ENCODE peak calls at places on chromosome 12, in nine cellular contexts. V is PC-9, I is stomach, S is adrenal gland, P is GM06990, B is ovary, Z is cardiac fibroblast, X is choroid plexus epithelial cell, Y is AG09309. T is an unnamed sample.

GRCh38 chr12:117518594-117519270 is 157.3 kb upstream of the NOS1 start:
- DNase-seq in B (no peak), I (no peak), Y (no peak), V (no peak), X (no peak), Z (no peak), P (no peak), S (no peak), T (no peak)

GRCh38 chr12:47722926-47723631 is 2.2 kb downstream of the ENDOU start:
- DNase-seq in I (no peak), P (no peak), Y (no peak), X (no peak), B (peak), Z (no peak), V (no peak), S (no peak), T (no peak)

GRCh38 chr12:47558625-47559345 is 147.0 kb downstream of the RPAP3 start:
- DNase-seq in I (no peak), P (no peak), S (no peak), X (no peak), B (no peak), V (no peak), Z (no peak), Y (no peak), T (no peak)

GRCh38 chr12:89862511-89863331 is 154.1 kb upstream of the ATP2B1 start:
- DNase-seq in B (no peak), S (peak), P (peak), I (no peak), V (no peak), Y (no peak), X (peak), Z (peak), T (peak)

GRCh38 chr12:52245259-52245961 is 12.4 kb downstream of the KRT7 start:
- DNase-seq in I (no peak), V (no peak), B (no peak), X (no peak), Y (no peak), Z (no peak), S (no peak), P (no peak), T (no peak)

GRCh38 chr12:43210437-43211197 is 341.4 kb downstream of the ADAMTS20 start:
- DNase-seq in X (peak), S (no peak), B (no peak), Z (peak), I (no peak), V (no peak), Y (no peak), P (peak), T (no peak)

GRCh38 chr12:53214687-53215455 is 7.8 kb upstream of the ITGB7 start:
- DNase-seq in S (peak), Z (no peak), X (no peak), P (no peak), B (no peak), Y (no peak), V (no peak), I (no peak), T (no peak)

GRCh38 chr12:83821967-83822366 is 1090.6 kb downstream of the SLC6A15 start:
- DNase-seq in P (no peak), Z (no peak), I (no peak), V (no peak), B (no peak), S (no peak), Y (no peak), X (no peak), T (no peak)

GRCh38 chr12:111363578-111363977 is 5.3 kb downstream of the PHETA1 start:
- DNase-seq in I (no peak), P (no peak), Y (no peak), X (peak), S (no peak), V (peak), Z (peak), B (no peak), T (no peak)

GRCh38 chr12:105696-106095 is 39.1 kb downstream of the IQSEC3 start:
- DNase-seq in Y (no peak), S (no peak), P (no peak), Z (no peak), V (no peak), X (no peak), I (no peak), B (no peak), T (no peak)

GRCh38 chr12:3218846-3219632 is 141.9 kb downstream of the TSPAN9 start:
- DNase-seq in Y (no peak), I (no peak), P (no peak), B (peak), V (no peak), X (no peak), Z (no peak), S (no peak), T (no peak)

GRCh38 chr12:73863541-73863940 is 674.1 kb upstream of the ATXN7L3B start:
- DNase-seq in B (no peak), V (no peak), S (no peak), Z (peak), X (peak), I (no peak), Y (no peak), P (no peak), T (no peak)

GRCh38 chr12:89768586-89769482 is 60.2 kb upstream of the ATP2B1 start:
- DNase-seq in Y (peak), V (peak), B (no peak), I (no peak), X (peak), P (no peak), S (no peak), Z (peak), T (no peak)

GRCh38 chr12:4432878-4433820 is 12.5 kb downstream of the FGF6 start:
- DNase-seq in B (no peak), Y (no peak), S (no peak), X (no peak), P (no peak), I (no peak), Z (no peak), V (no peak), T (no peak)

GRCh38 chr12:130633771-130634170 is 82.3 kb downstream of the RIMBP2 start:
- DNase-seq in P (no peak), X (no peak), I (peak), S (peak), V (no peak), Y (no peak), B (no peak), Z (no peak), T (no peak)

GRCh38 chr12:6113691-6114475 is 10.6 kb downstream of the VWF start:
- DNase-seq in I (no peak), V (no peak), B (no peak), S (no peak), Z (no peak), Y (no peak), X (no peak), P (no peak), T (no peak)

GRCh38 chr12:6563448-6564050 is 4.5 kb downstream of the NOP2 start:
- DNase-seq in P (no peak), B (peak), V (peak), S (peak), I (peak), Y (no peak), Z (peak), X (peak), T (peak)

GRCh38 chr12:98678946-98679610 is 34.0 kb downstream of the APAF1 start:
- DNase-seq in I (no peak), P (no peak), S (no peak), X (no peak), Z (no peak), B (no peak), V (no peak), Y (no peak), T (no peak)

GRCh38 chr12:89250648-89251047 is 101.7 kb downstream of the DUSP6 start:
- DNase-seq in Y (no peak), V (no peak), S (no peak), Z (no peak), X (no peak), B (no peak), I (no peak), P (no peak), T (no peak)

DNA sequence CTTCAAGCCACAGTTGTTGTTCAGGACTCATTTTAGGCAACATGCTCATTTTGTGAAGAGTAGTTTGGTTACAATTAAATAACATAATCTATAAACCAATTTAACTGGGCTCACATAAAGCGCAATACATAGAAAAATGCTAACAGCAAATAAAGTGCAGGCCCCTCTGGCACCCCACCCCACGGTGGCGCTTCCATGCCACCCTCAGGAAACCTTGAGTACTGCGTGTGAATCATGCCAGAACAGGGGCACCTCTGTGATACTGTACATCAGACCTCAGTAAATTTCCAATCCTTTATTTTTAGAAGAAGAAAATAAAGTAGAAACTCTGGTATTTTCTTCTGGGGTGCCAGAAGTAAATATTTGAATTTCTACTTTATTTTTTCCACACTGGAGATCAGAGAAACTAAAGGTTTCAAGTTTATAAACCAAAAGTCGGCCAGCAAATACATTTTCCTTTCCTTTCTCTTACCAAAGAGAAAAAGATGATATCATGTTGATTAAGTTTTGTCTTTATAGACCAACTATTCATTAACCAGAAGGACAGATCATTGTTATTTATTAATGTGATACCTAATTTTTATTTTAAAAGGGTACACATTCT is 316.8 kb downstream of the PAWR start:
- DNase-seq in S (peak), V (no peak), I (no peak), X (peak), B (peak), Z (peak), P (peak), Y (no peak), T (no peak)
- TF ChIP-seq CTCF in S (peak), V (peak), I (no peak), X (peak), B (no peak), Z (peak), P (peak), Y (peak), T (no peak)

DNA sequence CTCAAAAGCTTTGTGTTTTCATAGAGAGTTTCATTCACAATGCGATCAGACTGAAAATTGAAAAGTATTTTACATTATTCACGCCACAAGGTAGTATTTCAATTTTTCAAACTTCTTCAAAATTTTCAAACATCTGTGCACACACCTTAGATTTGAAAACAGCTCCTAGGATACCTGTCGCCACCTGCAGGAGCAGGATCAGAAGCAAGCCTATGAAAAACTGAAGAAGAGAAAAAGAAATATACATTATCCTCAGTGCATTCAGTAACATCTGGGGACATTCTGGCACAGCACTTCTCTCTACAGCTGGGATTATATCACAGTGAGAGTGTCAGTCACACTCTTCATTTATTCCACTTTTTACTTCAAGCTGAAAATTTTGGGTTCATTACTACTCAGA is 19.8 kb downstream of the TSPAN8 start:
- DNase-seq in S (no peak), B (no peak), P (no peak), I (no peak), Y (no peak), Z (no peak), V (no peak), X (no peak), T (no peak)
- TF ChIP-seq CTCF in S (no peak), B (no peak), P (no peak), I (no peak), Y (no peak), Z (no peak), V (no peak), X (no peak), T (no peak)

GRCh38 chr12:14892726-14893442 is 7.2 kb upstream of the MGP start:
- DNase-seq in Z (peak), V (no peak), B (peak), X (peak), S (peak), Y (no peak), I (no peak), P (no peak), T (no peak)
- TF ChIP-seq CTCF in Z (peak), V (no peak), B (no peak), X (peak), S (no peak), Y (peak), I (no peak), P (peak), T (no peak)

DNA sequence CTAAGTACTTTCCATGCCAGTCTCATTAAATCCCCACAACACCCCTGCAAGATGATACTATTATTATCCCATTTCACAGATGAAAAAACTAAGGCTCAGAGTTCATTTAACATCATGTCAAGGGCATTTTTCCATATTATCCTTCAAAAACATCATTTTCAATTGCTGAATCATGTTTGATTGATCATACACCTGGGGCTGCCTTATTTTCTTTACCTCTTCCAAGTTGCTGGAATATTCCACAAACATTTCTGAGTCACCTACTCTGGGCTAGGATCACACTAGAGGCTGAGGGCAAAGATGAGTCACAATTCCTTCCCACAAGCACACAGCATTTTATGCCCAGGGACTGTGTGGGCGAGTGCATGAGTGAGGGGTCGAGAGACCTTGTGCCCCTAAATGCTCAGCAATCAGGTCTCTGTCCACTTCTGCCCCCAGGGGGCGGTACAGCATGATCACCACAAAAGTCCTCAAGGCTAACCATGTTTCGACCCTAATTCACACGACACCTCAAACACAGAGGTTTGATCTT is 14.1 kb upstream of the TMEM119 start:
- DNase-seq in B (no peak), X (peak), P (no peak), Y (peak), S (peak), V (no peak), Z (peak), I (no peak), T (no peak)
- TF ChIP-seq CTCF in B (no peak), X (peak), P (peak), Y (peak), S (no peak), V (peak), Z (peak), I (no peak), T (no peak)

GRCh38 chr12:86379337-86379736 is 123.1 kb upstream of the MGAT4C start:
- DNase-seq in S (no peak), X (no peak), Z (no peak), V (no peak), P (no peak), B (no peak), Y (no peak), I (no peak), T (no peak)
- TF ChIP-seq CTCF in S (no peak), X (no peak), Z (no peak), V (no peak), P (no peak), B (no peak), Y (no peak), I (no peak), T (no peak)

GRCh38 chr12:59164991-59165718 is 244.9 kb upstream of the LRIG3 start:
- DNase-seq in Z (peak), V (peak), S (no peak), P (no peak), Y (peak), B (no peak), X (peak), I (no peak), T (no peak)
- TF ChIP-seq CTCF in Z (peak), V (peak), S (peak), P (peak), Y (peak), B (no peak), X (peak), I (peak), T (no peak)

DNA sequence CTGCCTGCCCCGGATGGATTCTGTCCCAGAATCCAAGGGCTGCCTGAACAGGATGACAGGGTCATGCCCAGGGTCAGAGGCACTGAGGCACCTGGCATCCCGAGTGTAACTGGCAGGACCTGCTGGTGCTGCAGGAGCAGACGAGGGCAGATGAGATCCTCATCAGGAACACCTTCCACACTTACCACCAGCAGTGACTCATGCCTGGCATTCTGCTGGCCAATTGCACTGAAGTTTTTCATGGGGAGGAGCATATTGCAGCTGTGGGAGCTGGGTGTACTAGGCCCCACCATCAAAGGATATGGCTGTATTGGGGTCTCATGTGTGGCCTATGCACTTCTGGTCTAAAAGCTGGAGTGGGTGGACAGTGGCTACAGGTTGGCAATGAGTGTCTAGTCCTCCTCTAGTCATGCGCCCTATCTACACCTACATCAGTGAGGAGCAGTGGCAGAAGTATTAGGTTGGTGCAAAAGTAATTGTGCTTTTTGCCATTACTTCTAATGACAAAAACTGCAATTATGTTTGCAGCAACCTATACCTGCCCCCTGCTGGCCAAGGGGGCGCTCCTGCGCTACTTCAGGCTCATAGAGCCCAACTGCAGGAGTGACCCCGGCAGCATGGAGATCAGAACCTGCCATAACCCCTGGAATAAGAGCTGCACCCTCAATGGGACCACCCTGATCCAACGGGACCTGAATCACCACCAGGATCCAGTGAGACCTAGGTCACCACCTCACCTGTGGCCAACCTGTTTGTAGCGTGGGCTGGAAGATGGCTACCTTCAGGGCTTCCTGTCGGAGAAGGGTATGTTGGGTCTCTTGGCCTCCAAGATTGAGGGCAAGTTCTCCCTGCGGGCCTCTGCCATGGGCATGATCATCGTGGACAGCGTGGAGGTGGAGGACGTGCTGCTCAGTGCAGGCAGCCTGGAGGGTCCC is 8.0 kb upstream of the C12orf42 start:
- DNase-seq in V (no peak), Y (no peak), X (no peak), B (no peak), P (peak), Z (no peak), I (peak), S (no peak), T (peak)
- TF ChIP-seq CTCF in V (peak), Y (peak), X (no peak), B (no peak), P (peak), Z (no peak), I (peak), S (no peak), T (no peak)

T was measured in activated B cell treated with CpG ODN at 0.5 μM for 24 hours.